ENCODE peak calls at places on chromosomes 4 and X, in four cellular contexts. S, Y, A and X are unnamed samples.

GRCh38 chrX:154526901-154527675 is 11.1 kb upstream of the FAM3A start:
- DNase-seq in S (peak), A (peak), Y (no peak), X (peak)

GRCh38 chrX:68343551-68343950 is 89.7 kb downstream of the OPHN1 start:
- DNase-seq in A (no peak), Y (peak), S (no peak), X (no peak)

GRCh38 chr4:128516568-128516967 is 229.0 kb upstream of the PGRMC2 start:
- DNase-seq in A (no peak), Y (no peak), S (peak), X (peak)

GRCh38 chr4:128241425-128241913 is 46.1 kb downstream of the PGRMC2 start:
- DNase-seq in S (no peak), Y (peak), A (no peak), X (no peak)

GRCh38 chr4:20272411-20272872 is 20.7 kb downstream of the SLIT2 start:
- DNase-seq in A (no peak), S (no peak), Y (no peak), X (no peak)

GRCh38 chr4:169013396-169013795 is 3.3 kb upstream of the CBR4 start:
- DNase-seq in Y (no peak), S (no peak), A (no peak), X (no peak)

GRCh38 chrX:129193357-129193756 is 329.9 kb downstream of the SMARCA1 start:
- DNase-seq in A (no peak), Y (no peak), S (no peak), X (no peak)

GRCh38 chr4:26885912-26886274 is 25.3 kb downstream of the STIM2 start:
- DNase-seq in A (peak), S (peak), Y (no peak), X (peak)

GRCh38 chrX:43753637-43754036 is 97.5 kb downstream of the MAOA start:
- DNase-seq in S (no peak), A (no peak), Y (no peak), X (no peak)

GRCh38 chrX:12887767-12888166 is 18.7 kb upstream of the TLR8 start:
- DNase-seq in Y (no peak), S (no peak), A (no peak), X (no peak)

GRCh38 chr4:68021185-68021584 is 57.9 kb upstream of the TMPRSS11A start:
- DNase-seq in A (no peak), Y (no peak), S (no peak), X (no peak)

GRCh38 chr4:54082168-54082567 is 17.8 kb upstream of the CHIC2 start:
- DNase-seq in S (no peak), Y (peak), A (no peak), X (no peak)

GRCh38 chr4:151147000-151147399 is 47.6 kb downstream of the RPS3A start:
- DNase-seq in S (no peak), Y (no peak), A (peak), X (no peak)

GRCh38 chrX:134969726-134970125 is 21.1 kb upstream of the SMIM10 start:
- DNase-seq in A (no peak), Y (no peak), S (no peak), X (no peak)

GRCh38 chr4:59537231-59537886 is 1662.8 kb upstream of the ADGRL3 start:
- DNase-seq in S (no peak), Y (no peak), A (no peak), X (no peak)

GRCh38 chr4:1019726-1020470 is 8.5 kb downstream of the FGFRL1 start:
- DNase-seq in S (no peak), A (peak), Y (no peak), X (no peak)

GRCh38 chrX:150240643-150240970 is 122.5 kb upstream of the MAMLD1 start:
- DNase-seq in Y (no peak), A (no peak), S (no peak), X (no peak)

GRCh38 chr4:141921293-141921692 is 284.9 kb downstream of the IL15 start:
- DNase-seq in S (no peak), Y (no peak), A (no peak), X (no peak)

GRCh38 chr4:61614256-61614655 is 414.1 kb downstream of the ADGRL3 start:
- DNase-seq in S (no peak), A (no peak), Y (no peak), X (no peak)

GRCh38 chr4:172601195-172601594 is 567.4 kb upstream of the GALNT7 start:
- DNase-seq in S (no peak), Y (no peak), A (no peak), X (no peak)

GRCh38 chr4:168631241-168632151 is 134.6 kb downstream of the PALLD start:
- DNase-seq in Y (no peak), S (peak), A (peak), X (no peak)

GRCh38 chr4:6856391-6856790 is 53.2 kb upstream of the TBC1D14 start:
- DNase-seq in Y (no peak), S (no peak), A (no peak), X (no peak)

GRCh38 chrX:151396042-151396826 is 772 bp upstream of the VMA21 start:
- DNase-seq in S (peak), Y (no peak), A (peak), X (peak)

GRCh38 chr4:24211821-24212220 is 322.0 kb upstream of the PPARGC1A start:
- DNase-seq in Y (no peak), A (no peak), S (no peak), X (no peak)

GRCh38 chr4:4325321-4325720 is 35.3 kb downstream of the ZBTB49 start:
- DNase-seq in S (no peak), Y (no peak), A (no peak), X (no peak)

GRCh38 chrX:154540897-154541535 is 5.6 kb downstream of the G6PD start:
- DNase-seq in A (no peak), S (no peak), Y (no peak), X (no peak)

GRCh38 chr4:121380448-121381147 is at the start of gene QRFPR:
- DNase-seq in A (no peak), S (no peak), Y (no peak), X (no peak)

GRCh38 chr4:125432078-125432477 is 117.3 kb downstream of the FAT4 start:
- DNase-seq in S (no peak), Y (no peak), A (peak), X (no peak)

GRCh38 chr4:71074452-71075299 is 81.2 kb downstream of the DCK start:
- DNase-seq in A (no peak), Y (no peak), S (no peak), X (no peak)

GRCh38 chrX:153600032-153600373 is 1.1 kb upstream of the CCNQ start:
- DNase-seq in A (peak), S (no peak), Y (no peak), X (no peak)

GRCh38 chrX:47563801-47564315 is 2.9 kb downstream of the ARAF start:
- DNase-seq in Y (no peak), S (no peak), A (peak), X (no peak)

GRCh38 chr4:105587851-105588250 is 35.4 kb downstream of the ARHGEF38 start:
- DNase-seq in A (no peak), S (no peak), Y (no peak), X (no peak)

GRCh38 chr4:39544580-39545315 is 17.5 kb upstream of the UGDH start:
- DNase-seq in A (no peak), Y (no peak), S (no peak), X (no peak)

GRCh38 chr4:141389649-141390048 is 169.0 kb downstream of the ZNF330 start:
- DNase-seq in A (no peak), Y (no peak), S (no peak), X (no peak)

GRCh38 chr4:26061248-26061986 is 147.4 kb downstream of the SMIM20 start:
- DNase-seq in S (peak), Y (no peak), A (peak), X (peak)

GRCh38 chrX:113260474-113260873 is 419.8 kb upstream of the AMOT start:
- DNase-seq in Y (no peak), A (peak), S (no peak), X (no peak)
- TF ChIP-seq CTCF in Y (no peak), A (peak), S (no peak), X (no peak)

DNA sequence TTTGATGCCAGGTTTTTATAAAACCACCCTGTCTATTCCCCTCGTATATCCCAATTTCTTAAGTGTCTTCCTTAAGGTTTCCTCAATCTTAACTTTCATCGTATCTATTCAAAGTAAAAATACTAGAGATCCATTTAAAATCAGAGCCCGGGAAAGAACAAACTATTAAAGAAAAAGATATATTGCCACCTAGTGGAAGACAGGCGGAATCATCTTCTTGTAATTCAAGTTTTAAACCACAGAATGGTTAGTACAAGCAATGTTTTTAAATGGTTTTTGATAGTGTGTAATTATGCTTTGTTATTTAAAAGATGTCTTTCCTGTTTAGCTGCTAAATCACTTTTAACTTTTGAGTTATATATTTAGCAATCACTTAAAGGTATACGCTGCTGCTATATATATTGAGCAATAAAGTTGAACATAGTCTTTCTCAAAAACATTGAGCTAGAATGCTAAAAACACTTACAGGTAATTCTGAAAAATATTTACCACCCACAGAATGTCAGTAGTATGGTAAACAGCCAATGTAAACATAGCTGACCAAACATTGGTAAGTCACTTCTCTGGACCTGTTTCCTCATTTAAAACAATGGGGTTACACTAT is 18.2 kb downstream of the PRDM8 start:
- DNase-seq in Y (no peak), A (peak), S (peak), X (peak)
- TF ChIP-seq CTCF in Y (peak), A (peak), S (peak), X (peak)

GRCh38 chr4:8687083-8687482 is 94.5 kb downstream of the CPZ start:
- DNase-seq in S (no peak), A (no peak), Y (no peak), X (no peak)

GRCh38 chr4:8690216-8690786 is 97.7 kb downstream of the CPZ start:
- DNase-seq in A (no peak), S (no peak), Y (no peak), X (no peak)

GRCh38 chr4:8688908-8689445 is 96.4 kb downstream of the CPZ start:
- DNase-seq in A (no peak), S (no peak), Y (no peak), X (no peak)

GRCh38 chr4:8689741-8690140 is 97.2 kb downstream of the CPZ start:
- DNase-seq in S (no peak), A (no peak), Y (no peak), X (no peak)

DNA sequence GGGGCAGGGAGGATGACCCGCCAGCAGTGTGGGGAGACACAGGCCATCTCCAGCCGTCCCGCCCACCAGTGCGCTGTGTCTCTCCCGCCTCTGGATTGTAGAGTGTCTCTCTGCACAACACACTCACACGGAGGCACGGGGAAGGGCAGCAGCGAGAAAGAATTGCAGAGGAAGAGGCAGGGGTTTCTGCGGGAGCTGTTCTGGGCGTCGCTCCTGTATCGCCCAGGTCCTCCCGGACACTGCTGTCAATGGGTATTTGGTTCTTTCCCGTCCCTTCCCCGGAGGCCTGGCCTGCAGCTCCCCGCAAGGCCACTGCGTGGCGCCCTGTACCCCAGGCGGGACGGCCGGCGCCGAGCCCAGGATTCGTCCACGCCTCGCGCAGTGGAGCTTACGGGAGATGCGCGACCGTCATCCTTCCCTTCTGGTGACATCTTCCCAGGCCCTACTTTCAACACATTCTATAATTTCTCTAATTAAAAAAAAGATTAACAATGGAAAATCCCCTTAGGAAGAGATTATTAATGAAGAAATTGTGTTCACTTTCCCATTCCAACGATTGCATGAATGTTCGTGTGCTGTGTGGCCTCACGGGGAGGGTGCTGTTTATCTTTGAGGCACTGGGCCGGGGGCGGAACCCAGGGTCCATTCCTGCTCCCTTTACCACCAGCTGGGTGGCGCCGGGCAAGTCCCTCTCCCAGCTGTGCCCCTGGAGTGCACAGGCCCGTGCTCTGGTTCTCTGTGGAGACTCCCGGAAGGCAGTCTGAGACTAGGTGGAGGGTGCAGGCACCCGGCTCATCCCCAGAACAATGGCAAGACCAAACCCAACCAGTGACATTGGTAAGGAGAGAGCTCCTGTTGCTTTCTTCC is 95.7 kb downstream of the CPZ start:
- DNase-seq in Y (no peak), S (peak), A (peak), X (no peak)
- TF ChIP-seq CTCF in Y (peak), S (peak), A (peak), X (peak)

GRCh38 chr4:83390965-83391364 is 56.3 kb upstream of the HPSE start:
- DNase-seq in S (no peak), Y (no peak), A (no peak), X (no peak)
- TF ChIP-seq CTCF in S (no peak), Y (no peak), A (no peak), X (no peak)

GRCh38 chrX:86322913-86323312 is 174.7 kb downstream of the DACH2 start:
- DNase-seq in A (no peak), Y (no peak), S (no peak), X (no peak)
- TF ChIP-seq CTCF in A (no peak), Y (no peak), S (no peak), X (no peak)

GRCh38 chr4:14877246-14878220 is 124.7 kb upstream of the CPEB2 start:
- DNase-seq in A (peak), S (no peak), Y (no peak), X (no peak)

GRCh38 chr4:14867847-14868246 is 134.4 kb upstream of the CPEB2 start:
- DNase-seq in A (no peak), Y (no peak), S (no peak), X (no peak)

GRCh38 chr4:14868426-14868825 is 133.9 kb upstream of the CPEB2 start:
- DNase-seq in A (no peak), S (no peak), Y (no peak), X (no peak)

GRCh38 chr4:14874990-14875389 is 127.3 kb upstream of the CPEB2 start:
- DNase-seq in A (no peak), S (no peak), Y (no peak), X (no peak)

DNA sequence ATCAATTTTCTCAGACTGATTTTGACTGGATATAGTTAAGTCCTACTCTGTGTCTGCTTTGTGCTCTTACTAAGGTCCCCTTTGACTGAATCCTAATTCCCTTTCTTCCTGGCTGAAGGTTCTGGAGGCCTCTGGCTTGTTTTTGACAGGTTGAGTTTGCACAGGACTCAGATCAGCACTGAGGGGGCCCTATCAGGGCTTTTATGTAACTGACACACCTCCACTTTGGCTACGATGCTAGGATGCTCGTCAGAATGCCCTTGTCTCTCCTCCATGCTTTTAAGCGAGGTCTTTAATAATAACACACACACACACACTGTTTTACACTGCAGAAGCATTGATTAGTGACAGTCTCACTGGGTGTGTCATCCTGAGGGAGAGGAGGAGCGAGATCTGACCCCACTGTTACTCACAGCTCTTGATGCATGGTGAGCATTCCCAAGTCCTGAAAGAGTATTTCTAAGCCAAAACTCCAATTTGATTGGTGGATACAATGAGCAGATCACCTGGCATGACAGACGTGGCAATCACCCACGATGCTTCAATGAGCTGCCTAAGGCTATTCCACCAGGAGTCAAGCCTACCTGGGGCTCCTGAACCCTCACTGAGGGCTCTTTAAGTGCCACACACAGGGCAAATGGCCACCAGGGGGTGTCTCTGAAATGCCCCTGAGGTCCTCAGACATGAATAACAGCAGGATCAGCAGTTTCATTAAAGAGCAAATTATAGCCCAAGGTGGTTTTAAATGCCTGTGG is 130.4 kb upstream of the CPEB2 start:
- DNase-seq in A (peak), Y (no peak), S (no peak), X (no peak)
- TF ChIP-seq CTCF in A (peak), Y (no peak), S (peak), X (peak)